ENCODE peak calls at places on chromosomes 1 and 21, in four cellular contexts. T, K, O and P are unnamed samples.

GRCh38 chr1:146031476-146031875 is 9.9 kb upstream of the HJV start:
- DNase-seq in K (no peak), O (no peak), T (peak; percentile 85), P (no peak)

GRCh38 chr1:18818036-18818435 is 41.4 kb downstream of the TAS1R2 start:
- DNase-seq in K (no peak), O (no peak), T (no peak), P (no peak)

GRCh38 chr1:85320371-85321131 is 44.1 kb upstream of the BCL10 start:
- DNase-seq in T (no peak), O (no peak), K (no peak), P (peak; percentile 67)

GRCh38 chr1:46043491-46044017 is 88.9 kb downstream of the PIK3R3 start:
- DNase-seq in O (no peak), T (peak; percentile 38), K (no peak), P (no peak)

GRCh38 chr1:42924249-42925131 is 34.2 kb downstream of the SLC2A1 start:
- DNase-seq in K (peak; percentile 96), T (peak; percentile 97), O (peak; percentile 92), P (peak; percentile 87)

GRCh38 chr1:177355575-177355974 is 184.8 kb downstream of the BRINP2 start:
- DNase-seq in K (peak; percentile 42), O (no peak), T (peak; percentile 78), P (no peak)

GRCh38 chr1:165896277-165896676 is 68.9 kb downstream of the UCK2 start:
- DNase-seq in T (no peak), K (no peak), O (no peak), P (peak; percentile 92)

GRCh38 chr21:44006017-44006624 is 6.0 kb upstream of the TRAPPC10 start:
- DNase-seq in K (no peak), T (no peak), O (no peak), P (peak; percentile 90)

GRCh38 chr1:202107321-202107761 is 15.4 kb upstream of the GPR37L1 start:
- DNase-seq in K (no peak), T (no peak), O (no peak), P (no peak)

GRCh38 chr1:91804546-91805023 is 81.4 kb downstream of the TGFBR3 start:
- DNase-seq in K (no peak), O (peak; percentile 74), T (no peak), P (no peak)